ENCODE peak calls at places on chromosomes 6 and 20, in five cellular contexts. One of them, this sample, is unnamed.

GRCh38 chr6:13524801-13525508 is 37.6 kb upstream of the GFOD1 start:
- DNase-seq in HAP-1: no peak
- DNase-seq in right cardiac atrium: no peak
- DNase-seq in activated T-helper 2 cell treated with anti-CD3 and anti-CD28 coated beads, Interferon-gamma antibody, Interleukin-2, Interleukin-4, amounts not matched to agents 10 μg/mL and 5 μg/mL and 100 μg/mL, durations not matched to agents 14 hours and 24 hours and 36 hours: no peak
- DNase-seq in MV-4-11: no peak
- DNase-seq in this sample: no peak

GRCh38 chr6:106339334-106340029 is 13.9 kb upstream of the ATG5 start:
- DNase-seq in HAP-1: peak
- DNase-seq in right cardiac atrium: no peak
- DNase-seq in activated T-helper 2 cell treated with anti-CD3 and anti-CD28 coated beads, Interferon-gamma antibody, Interleukin-2, Interleukin-4, amounts not matched to agents 10 μg/mL and 5 μg/mL and 100 μg/mL, durations not matched to agents 14 hours and 24 hours and 36 hours: peak
- DNase-seq in MV-4-11: peak
- DNase-seq in this sample: peak

GRCh38 chr6:109174911-109175310 is 79.6 kb downstream of the CEP57L1 start:
- DNase-seq in HAP-1: no peak
- DNase-seq in right cardiac atrium: no peak
- DNase-seq in activated T-helper 2 cell treated with anti-CD3 and anti-CD28 coated beads, Interferon-gamma antibody, Interleukin-2, Interleukin-4, amounts not matched to agents 10 μg/mL and 5 μg/mL and 100 μg/mL, durations not matched to agents 14 hours and 24 hours and 36 hours: no peak
- DNase-seq in MV-4-11: no peak
- DNase-seq in this sample: no peak

GRCh38 chr20:59019217-59019616 is at the start of gene TUBB1:
- DNase-seq in HAP-1: no peak
- DNase-seq in right cardiac atrium: no peak
- DNase-seq in activated T-helper 2 cell treated with anti-CD3 and anti-CD28 coated beads, Interferon-gamma antibody, Interleukin-2, Interleukin-4, amounts not matched to agents 10 μg/mL and 5 μg/mL and 100 μg/mL, durations not matched to agents 14 hours and 24 hours and 36 hours: no peak
- DNase-seq in MV-4-11: no peak
- DNase-seq in this sample: no peak

GRCh38 chr6:126475449-126475848 is 135.5 kb downstream of the CENPW start:
- DNase-seq in HAP-1: no peak
- DNase-seq in right cardiac atrium: no peak
- DNase-seq in activated T-helper 2 cell treated with anti-CD3 and anti-CD28 coated beads, Interferon-gamma antibody, Interleukin-2, Interleukin-4, amounts not matched to agents 10 μg/mL and 5 μg/mL and 100 μg/mL, durations not matched to agents 14 hours and 24 hours and 36 hours: no peak
- DNase-seq in MV-4-11: no peak
- DNase-seq in this sample: no peak

GRCh38 chr6:131041814-131042213 is 21.2 kb downstream of the EPB41L2 start:
- DNase-seq in HAP-1: no peak
- DNase-seq in right cardiac atrium: no peak
- DNase-seq in activated T-helper 2 cell treated with anti-CD3 and anti-CD28 coated beads, Interferon-gamma antibody, Interleukin-2, Interleukin-4, amounts not matched to agents 10 μg/mL and 5 μg/mL and 100 μg/mL, durations not matched to agents 14 hours and 24 hours and 36 hours: no peak
- DNase-seq in MV-4-11: no peak
- DNase-seq in this sample: no peak

GRCh38 chr6:75266716-75267291 is 17.8 kb downstream of the TMEM30A start:
- DNase-seq in HAP-1: peak
- DNase-seq in right cardiac atrium: no peak
- DNase-seq in activated T-helper 2 cell treated with anti-CD3 and anti-CD28 coated beads, Interferon-gamma antibody, Interleukin-2, Interleukin-4, amounts not matched to agents 10 μg/mL and 5 μg/mL and 100 μg/mL, durations not matched to agents 14 hours and 24 hours and 36 hours: no peak
- DNase-seq in MV-4-11: peak
- DNase-seq in this sample: peak

GRCh38 chr6:137218473-137218916 is 690 bp downstream of the IFNGR1 start:
- DNase-seq in HAP-1: peak
- DNase-seq in right cardiac atrium: no peak
- DNase-seq in activated T-helper 2 cell treated with anti-CD3 and anti-CD28 coated beads, Interferon-gamma antibody, Interleukin-2, Interleukin-4, amounts not matched to agents 10 μg/mL and 5 μg/mL and 100 μg/mL, durations not matched to agents 14 hours and 24 hours and 36 hours: peak
- DNase-seq in MV-4-11: peak
- DNase-seq in this sample: peak

GRCh38 chr6:135820340-135820739 is 31.2 kb upstream of the PDE7B start:
- DNase-seq in HAP-1: no peak
- DNase-seq in right cardiac atrium: peak
- DNase-seq in activated T-helper 2 cell treated with anti-CD3 and anti-CD28 coated beads, Interferon-gamma antibody, Interleukin-2, Interleukin-4, amounts not matched to agents 10 μg/mL and 5 μg/mL and 100 μg/mL, durations not matched to agents 14 hours and 24 hours and 36 hours: no peak
- DNase-seq in MV-4-11: no peak
- DNase-seq in this sample: no peak

GRCh38 chr20:13279171-13279570 is 58.1 kb downstream of the ISM1 start:
- DNase-seq in HAP-1: no peak
- DNase-seq in right cardiac atrium: no peak
- DNase-seq in activated T-helper 2 cell treated with anti-CD3 and anti-CD28 coated beads, Interferon-gamma antibody, Interleukin-2, Interleukin-4, amounts not matched to agents 10 μg/mL and 5 μg/mL and 100 μg/mL, durations not matched to agents 14 hours and 24 hours and 36 hours: no peak
- DNase-seq in MV-4-11: no peak
- DNase-seq in this sample: no peak

GRCh38 chr6:112911949-112912348 is 564.8 kb downstream of the RFPL4B start:
- DNase-seq in HAP-1: peak
- DNase-seq in right cardiac atrium: no peak
- DNase-seq in activated T-helper 2 cell treated with anti-CD3 and anti-CD28 coated beads, Interferon-gamma antibody, Interleukin-2, Interleukin-4, amounts not matched to agents 10 μg/mL and 5 μg/mL and 100 μg/mL, durations not matched to agents 14 hours and 24 hours and 36 hours: no peak
- DNase-seq in MV-4-11: no peak
- DNase-seq in this sample: no peak

GRCh38 chr20:44006126-44006525 is 91.5 kb downstream of the TOX2 start:
- DNase-seq in HAP-1: no peak
- DNase-seq in right cardiac atrium: no peak
- DNase-seq in activated T-helper 2 cell treated with anti-CD3 and anti-CD28 coated beads, Interferon-gamma antibody, Interleukin-2, Interleukin-4, amounts not matched to agents 10 μg/mL and 5 μg/mL and 100 μg/mL, durations not matched to agents 14 hours and 24 hours and 36 hours: no peak
- DNase-seq in MV-4-11: no peak
- DNase-seq in this sample: no peak

GRCh38 chr20:35320396-35321126 is 28.3 kb upstream of the FAM83C start:
- DNase-seq in HAP-1: no peak
- DNase-seq in right cardiac atrium: no peak
- DNase-seq in activated T-helper 2 cell treated with anti-CD3 and anti-CD28 coated beads, Interferon-gamma antibody, Interleukin-2, Interleukin-4, amounts not matched to agents 10 μg/mL and 5 μg/mL and 100 μg/mL, durations not matched to agents 14 hours and 24 hours and 36 hours: no peak
- DNase-seq in MV-4-11: no peak
- DNase-seq in this sample: no peak

GRCh38 chr6:7140631-7141366 is 33.0 kb downstream of the RREB1 start:
- DNase-seq in HAP-1: peak
- DNase-seq in right cardiac atrium: peak
- DNase-seq in activated T-helper 2 cell treated with anti-CD3 and anti-CD28 coated beads, Interferon-gamma antibody, Interleukin-2, Interleukin-4, amounts not matched to agents 10 μg/mL and 5 μg/mL and 100 μg/mL, durations not matched to agents 14 hours and 24 hours and 36 hours: peak
- DNase-seq in MV-4-11: peak
- DNase-seq in this sample: peak

GRCh38 chr6:7996538-7997225 is 67.5 kb downstream of the BLOC1S5 start:
- DNase-seq in HAP-1: no peak
- DNase-seq in right cardiac atrium: no peak
- DNase-seq in activated T-helper 2 cell treated with anti-CD3 and anti-CD28 coated beads, Interferon-gamma antibody, Interleukin-2, Interleukin-4, amounts not matched to agents 10 μg/mL and 5 μg/mL and 100 μg/mL, durations not matched to agents 14 hours and 24 hours and 36 hours: no peak
- DNase-seq in MV-4-11: no peak
- DNase-seq in this sample: no peak